ENCODE peak calls at places on chromosome 16, in six cellular contexts. F, P, N, W, L and E are unnamed samples. For H3K27me3 and H3K9me3, the result is how much of the 10 kb centered on the place peaks cover.

GRCh38 chr16:19555938-19556778 is 655 bp downstream of the VPS35L start:
- DNase-seq in L (peak), N (peak), W (peak), P (peak), F (peak), E (peak)

GRCh38 chr16:11034005-11034404 is 89.6 kb downstream of the CLEC16A start:
- DNase-seq in L (peak), F (peak), P (no peak), N (no peak), W (peak), E (peak)

GRCh38 chr16:88941051-88941932 is 35.7 kb downstream of the CBFA2T3 start:
- DNase-seq in N (no peak), F (no peak), L (no peak), P (peak), W (peak), E (no peak)

GRCh38 chr16:87850009-87851006 is 19.0 kb downstream of the SLC7A5 start:
- DNase-seq in N (peak), L (no peak), P (peak), W (peak), F (peak), E (no peak)

GRCh38 chr16:88856122-88856827 is 472 bp downstream of the GALNS start:
- DNase-seq in F (no peak), P (no peak), N (no peak), L (no peak), W (peak), E (no peak)

GRCh38 chr16:11315499-11315898 is 29.8 kb upstream of the RMI2 start:
- DNase-seq in W (peak), L (no peak), F (peak), N (no peak), P (no peak), E (no peak)

GRCh38 chr16:88356124-88356726 is 26.5 kb upstream of the ZNF469 start:
- DNase-seq in F (peak), N (no peak), W (no peak), L (no peak), P (no peak), E (no peak)

GRCh38 chr16:20181949-20182348 is 108.3 kb upstream of the GPR139 start:
- DNase-seq in L (no peak), N (no peak), W (no peak), P (no peak), F (no peak), E (no peak)

GRCh38 chr16:11099672-11100195 is 155.4 kb downstream of the CLEC16A start:
- DNase-seq in L (no peak), N (no peak), F (no peak), W (no peak), P (no peak), E (peak)

GRCh38 chr16:50114357-50115129 is 38.6 kb upstream of the TENT4B start:
- DNase-seq in F (no peak), N (no peak), L (peak), W (peak), P (no peak), E (no peak)

GRCh38 chr16:68737046-68737729 is at the start of gene CDH1:
- DNase-seq in L (peak), W (no peak), P (no peak), F (no peak), N (no peak), E (no peak)

GRCh38 chr16:2856061-2856670 is 1.8 kb downstream of the PRSS22 start:
- DNase-seq in L (peak), W (peak), F (no peak), P (peak), N (peak), E (no peak)

GRCh38 chr16:13672196-13672595 is 247.8 kb upstream of the ERCC4 start:
- DNase-seq in P (no peak), L (peak), W (no peak), N (no peak), F (no peak), E (no peak)

GRCh38 chr16:55653106-55653505 is 2.7 kb upstream of the SLC6A2 start:
- DNase-seq in P (no peak), F (no peak), L (no peak), W (no peak), N (no peak), E (no peak)
- H3K27me3 ChIP-seq in P (under half), F (half or more), L (under half), W (half or more), N (under half), E (half or more)

GRCh38 chr16:66428682-66429251 is 1.7 kb downstream of the BEAN1 start:
- DNase-seq in F (no peak), P (no peak), L (no peak), W (no peak), N (no peak), E (no peak)
- H3K4me3 ChIP-seq in F (no peak), P (no peak), L (no peak), W (no peak), N (no peak), E (no peak)

GRCh38 chr16:35146723-35147458 is 1687.5 kb downstream of the TP53TG3F start:
- DNase-seq in W (no peak), F (no peak), N (no peak), L (no peak), P (no peak), E (no peak)
- H3K9me3 ChIP-seq in W (under half), F (under half), N (under half), L (under half), P (under half), E (under half)

DNA sequence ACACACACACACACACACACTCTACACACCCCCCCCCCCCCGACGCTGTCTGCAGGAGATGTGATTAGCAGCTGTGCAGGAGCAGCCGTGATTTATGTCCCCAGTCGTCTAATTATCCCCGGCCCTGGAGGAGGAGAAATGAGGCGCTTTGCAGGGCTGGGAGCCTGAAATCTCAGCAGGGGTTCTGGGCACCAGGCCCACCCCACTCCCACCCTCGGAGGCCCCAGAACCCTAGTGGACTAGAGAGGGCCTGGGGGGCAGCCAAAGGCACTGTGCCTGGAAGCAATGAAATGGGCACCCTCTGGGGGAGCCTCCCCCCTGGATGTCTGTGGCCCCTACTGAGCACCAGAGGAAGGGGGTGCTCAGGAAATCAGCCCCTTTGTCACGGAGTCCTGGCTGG is 134.2 kb upstream of the CIBAR2 start:
- DNase-seq in F (no peak), L (no peak), W (no peak), N (peak), P (no peak), E (no peak)
- H3K27me3 ChIP-seq in F (under half), L (under half), W (under half), N (under half), P (under half), E (under half)

DNA sequence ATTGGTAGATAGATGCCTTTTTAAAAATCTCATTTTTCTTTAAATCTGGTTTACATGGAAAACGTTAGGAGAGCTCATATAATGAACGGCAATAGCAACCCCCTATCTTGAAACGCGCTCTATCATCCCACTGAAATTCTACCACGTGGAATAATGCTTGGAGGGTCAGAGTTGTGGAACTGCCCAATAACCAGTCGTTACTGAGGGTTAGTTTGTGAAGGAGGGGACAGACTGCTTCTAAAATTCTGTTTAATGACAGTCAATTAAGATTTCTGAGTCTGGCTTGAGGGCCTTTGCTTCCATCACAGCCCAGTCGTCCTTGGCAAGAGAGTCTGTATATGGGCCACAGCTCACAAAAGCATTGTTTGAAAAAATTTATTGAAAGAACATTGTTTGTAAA is 482 bp downstream of the IRF8 start:
- DNase-seq in P (no peak), L (no peak), F (no peak), N (no peak), W (no peak), E (no peak)
- H3K4me3 ChIP-seq in P (no peak), L (no peak), F (peak), N (no peak), W (no peak), E (no peak)

GRCh38 chr16:65771707-65772106 is 594.8 kb upstream of the CDH5 start:
- DNase-seq in P (no peak), W (no peak), L (peak), F (no peak), N (no peak), E (no peak)
- H3K9me3 ChIP-seq in P (under half), W (under half), L (under half), F (under half), N (under half), E (under half)

DNA sequence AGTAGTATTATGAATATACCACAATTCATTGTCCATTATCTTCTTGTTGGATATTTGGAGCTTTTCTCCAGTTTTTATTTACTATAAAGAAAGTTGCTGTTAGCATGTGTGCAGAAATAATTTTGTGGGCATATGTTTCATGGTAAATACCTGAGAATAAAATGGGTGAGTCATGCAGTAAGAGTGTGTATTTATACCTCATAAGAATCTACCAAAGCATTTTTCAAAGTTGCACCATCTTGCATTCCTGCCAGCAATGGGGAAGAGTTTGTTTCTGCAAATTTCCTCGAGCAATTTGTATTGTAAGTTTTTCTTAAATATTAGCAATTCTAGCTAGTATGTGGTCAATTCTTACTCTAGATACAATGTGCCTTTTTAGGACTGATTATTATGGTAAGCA is 7.9 kb upstream of the MON1B start:
- DNase-seq in F (no peak), N (no peak), W (no peak), P (no peak), L (peak), E (no peak)
- H3K27me3 ChIP-seq in F (under half), N (under half), W (under half), P (under half), L (under half), E (under half)

GRCh38 chr16:57729182-57729484 is 6.4 kb upstream of the KATNB1 start:
- DNase-seq in W (no peak), N (no peak), P (no peak), F (no peak), L (no peak), E (no peak)

GRCh38 chr16:57726433-57726947 is 9.1 kb upstream of the KATNB1 start:
- DNase-seq in W (no peak), F (no peak), N (no peak), P (no peak), L (no peak), E (no peak)

GRCh38 chr16:57725976-57726375 is 9.6 kb upstream of the KATNB1 start:
- DNase-seq in F (no peak), N (no peak), P (no peak), W (no peak), L (no peak), E (no peak)

GRCh38 chr16:57728336-57729181 is 7.0 kb upstream of the KATNB1 start:
- DNase-seq in W (no peak), N (no peak), L (no peak), F (no peak), P (no peak), E (no peak)

GRCh38 chr16:57727610-57728009 is 8.0 kb upstream of the KATNB1 start:
- DNase-seq in W (no peak), F (no peak), L (no peak), P (no peak), N (no peak), E (no peak)
- H3K4me3 ChIP-seq in W (no peak), F (no peak), L (no peak), P (no peak), N (no peak), E (no peak)